ENCODE peak calls at places on chromosome X, in five cellular contexts. One of them, this sample, is unnamed.
A peak's percentile ranks its signal among the peaks of the same experiment; 100 is the strongest.

GRCh38 chrX:140504371-140505324 is at the start of gene SOX3:
- DNase-seq in endodermal cell: peak; percentile 85
- DNase-seq in kidney: peak; percentile 74
- DNase-seq in HFF-Myc: no peak
- DNase-seq in GM23248: no peak
- DNase-seq in this sample: no peak

GRCh38 chrX:39859991-39860861 is 237.5 kb downstream of the BCOR start:
- DNase-seq in kidney: no peak
- DNase-seq in endodermal cell: peak; percentile 93
- DNase-seq in HFF-Myc: peak; percentile 45
- DNase-seq in GM23248: peak; percentile 65
- DNase-seq in this sample: peak; percentile 4

GRCh38 chrX:101091817-101092216 is 6.2 kb upstream of the CENPI start:
- DNase-seq in GM23248: no peak
- DNase-seq in endodermal cell: no peak
- DNase-seq in HFF-Myc: no peak
- DNase-seq in kidney: no peak
- DNase-seq in this sample: no peak

GRCh38 chrX:66110112-66110511 is 53.9 kb upstream of the HEPH start:
- DNase-seq in GM23248: peak; percentile 49
- DNase-seq in HFF-Myc: no peak
- DNase-seq in kidney: no peak
- DNase-seq in endodermal cell: peak; percentile 36
- DNase-seq in this sample: peak; percentile 22

GRCh38 chrX:43349363-43349762 is 306.7 kb upstream of the MAOA start:
- DNase-seq in HFF-Myc: no peak
- DNase-seq in GM23248: peak; percentile 44
- DNase-seq in kidney: no peak
- DNase-seq in endodermal cell: peak; percentile 88
- DNase-seq in this sample: peak; percentile 19

GRCh38 chrX:151019837-151020236 is 36.7 kb downstream of the HMGB3 start:
- DNase-seq in GM23248: peak; percentile 55
- DNase-seq in kidney: no peak
- DNase-seq in HFF-Myc: peak; percentile 16
- DNase-seq in endodermal cell: no peak
- DNase-seq in this sample: peak; percentile 64

GRCh38 chrX:74492720-74493201 is 71.5 kb downstream of the SLC16A2 start:
- DNase-seq in endodermal cell: peak; percentile 85
- DNase-seq in HFF-Myc: no peak
- DNase-seq in GM23248: no peak
- DNase-seq in kidney: no peak
- DNase-seq in this sample: no peak

GRCh38 chrX:9646471-9647038 is 119.1 kb downstream of the GPR143 start:
- DNase-seq in HFF-Myc: no peak
- DNase-seq in endodermal cell: no peak
- DNase-seq in kidney: no peak
- DNase-seq in GM23248: no peak
- DNase-seq in this sample: no peak

GRCh38 chrX:12819231-12819630 is 28.0 kb downstream of the PRPS2 start:
- DNase-seq in GM23248: peak; percentile 0
- DNase-seq in HFF-Myc: no peak
- DNase-seq in kidney: no peak
- DNase-seq in endodermal cell: no peak
- DNase-seq in this sample: no peak

GRCh38 chrX:1599791-1600405 is 8.5 kb downstream of the AKAP17A start:
- DNase-seq in HFF-Myc: no peak
- DNase-seq in GM23248: no peak
- DNase-seq in endodermal cell: peak; percentile 27
- DNase-seq in kidney: peak; percentile 58
- DNase-seq in this sample: no peak

GRCh38 chrX:138914751-138915150 is 203.2 kb upstream of the FGF13 start:
- DNase-seq in endodermal cell: no peak
- DNase-seq in kidney: no peak
- DNase-seq in GM23248: peak; percentile 15
- DNase-seq in HFF-Myc: no peak
- DNase-seq in this sample: no peak

GRCh38 chrX:88146577-88146976 is 600.4 kb upstream of the CPXCR1 start:
- DNase-seq in GM23248: no peak
- DNase-seq in endodermal cell: no peak
- DNase-seq in kidney: no peak
- DNase-seq in HFF-Myc: no peak
- DNase-seq in this sample: no peak

GRCh38 chrX:149374751-149375150 is 130.4 kb downstream of the IDS start:
- DNase-seq in endodermal cell: no peak
- DNase-seq in GM23248: no peak
- DNase-seq in HFF-Myc: peak; percentile 37
- DNase-seq in kidney: no peak
- DNase-seq in this sample: no peak

GRCh38 chrX:70231666-70232065 is 2.8 kb upstream of the AWAT1 start:
- DNase-seq in endodermal cell: no peak
- DNase-seq in GM23248: no peak
- DNase-seq in kidney: no peak
- DNase-seq in HFF-Myc: no peak
- DNase-seq in this sample: no peak

GRCh38 chrX:51461053-51462050 is 35.0 kb downstream of the NUDT11 start:
- DNase-seq in GM23248: peak; percentile 22
- DNase-seq in kidney: no peak
- DNase-seq in HFF-Myc: no peak
- DNase-seq in endodermal cell: no peak
- DNase-seq in this sample: peak; percentile 65

GRCh38 chrX:150363561-150364346 is 637 bp downstream of the MAMLD1 start:
- DNase-seq in GM23248: peak; percentile 76
- DNase-seq in endodermal cell: peak; percentile 67
- DNase-seq in HFF-Myc: no peak
- DNase-seq in kidney: peak; percentile 82
- DNase-seq in this sample: peak; percentile 66

GRCh38 chrX:57669961-57670360 is 10.1 kb downstream of the NLRP2B start:
- DNase-seq in GM23248: no peak
- DNase-seq in HFF-Myc: no peak
- DNase-seq in kidney: no peak
- DNase-seq in endodermal cell: no peak
- DNase-seq in this sample: no peak

GRCh38 chrX:22165732-22166457 is 106.8 kb upstream of the CBLL2 start:
- DNase-seq in GM23248: peak; percentile 28
- DNase-seq in HFF-Myc: no peak
- DNase-seq in endodermal cell: no peak
- DNase-seq in kidney: no peak
- DNase-seq in this sample: peak; percentile 51

GRCh38 chrX:46325312-46325877 is 219.8 kb downstream of the ZNF674 start:
- DNase-seq in GM23248: peak; percentile 77
- DNase-seq in kidney: peak; percentile 75
- DNase-seq in HFF-Myc: no peak
- DNase-seq in endodermal cell: peak; percentile 79
- DNase-seq in this sample: peak; percentile 79

GRCh38 chrX:54076903-54077302 is 32.6 kb upstream of the PHF8 start:
- DNase-seq in endodermal cell: no peak
- DNase-seq in GM23248: peak; percentile 62
- DNase-seq in kidney: no peak
- DNase-seq in HFF-Myc: no peak
- DNase-seq in this sample: peak; percentile 65

GRCh38 chrX:108601276-108601675 is 135.1 kb downstream of the IRS4 start:
- DNase-seq in GM23248: no peak
- DNase-seq in HFF-Myc: no peak
- DNase-seq in kidney: no peak
- DNase-seq in endodermal cell: peak; percentile 59
- DNase-seq in this sample: no peak

GRCh38 chrX:791479-792034 is 161.0 kb downstream of the SHOX start:
- DNase-seq in GM23248: no peak
- DNase-seq in HFF-Myc: no peak
- DNase-seq in endodermal cell: peak; percentile 85
- DNase-seq in kidney: no peak
- DNase-seq in this sample: no peak

GRCh38 chrX:71543316-71543715 is 10.4 kb downstream of the OGT start:
- DNase-seq in GM23248: peak; percentile 90
- DNase-seq in HFF-Myc: no peak
- DNase-seq in endodermal cell: no peak
- DNase-seq in kidney: no peak
- DNase-seq in this sample: peak; percentile 60

GRCh38 chrX:96563663-96564062 is 121.0 kb upstream of the DIAPH2 start:
- DNase-seq in endodermal cell: no peak
- DNase-seq in kidney: no peak
- DNase-seq in GM23248: peak; percentile 70
- DNase-seq in HFF-Myc: no peak
- DNase-seq in this sample: peak; percentile 89

GRCh38 chrX:13377537-13377936 is 57.7 kb upstream of the ATXN3L start:
- DNase-seq in kidney: no peak
- DNase-seq in GM23248: peak; percentile 69
- DNase-seq in endodermal cell: no peak
- DNase-seq in HFF-Myc: peak; percentile 95
- DNase-seq in this sample: peak; percentile 63

GRCh38 chrX:71292669-71293379 is 8.7 kb upstream of the ITGB1BP2 start:
- DNase-seq in endodermal cell: no peak
- DNase-seq in kidney: no peak
- DNase-seq in GM23248: peak; percentile 57
- DNase-seq in HFF-Myc: no peak
- DNase-seq in this sample: peak; percentile 72

GRCh38 chrX:68995780-68996551 is 167.1 kb downstream of the EFNB1 start:
- DNase-seq in HFF-Myc: no peak
- DNase-seq in kidney: peak; percentile 90
- DNase-seq in endodermal cell: peak; percentile 33
- DNase-seq in GM23248: no peak
- DNase-seq in this sample: no peak

GRCh38 chrX:72255445-72255844 is 16.6 kb upstream of the ERCC6L start:
- DNase-seq in GM23248: no peak
- DNase-seq in endodermal cell: peak; percentile 66
- DNase-seq in HFF-Myc: no peak
- DNase-seq in kidney: no peak
- DNase-seq in this sample: no peak

GRCh38 chrX:134654398-134655012 is 3.8 kb downstream of the PLAC1 start:
- DNase-seq in kidney: no peak
- DNase-seq in endodermal cell: no peak
- DNase-seq in GM23248: no peak
- DNase-seq in HFF-Myc: no peak
- DNase-seq in this sample: no peak

GRCh38 chrX:155871934-155872333 is 9.2 kb upstream of the VAMP7 start:
- DNase-seq in GM23248: no peak
- DNase-seq in HFF-Myc: no peak
- DNase-seq in kidney: no peak
- DNase-seq in endodermal cell: no peak
- DNase-seq in this sample: no peak

GRCh38 chrX:72094894-72095293 is 36.8 kb downstream of the RTL5 start:
- DNase-seq in endodermal cell: peak; percentile 69
- DNase-seq in kidney: no peak
- DNase-seq in HFF-Myc: no peak
- DNase-seq in GM23248: no peak
- DNase-seq in this sample: no peak

GRCh38 chrX:1418901-1419544 is 27.1 kb upstream of the SLC25A6 start:
- DNase-seq in kidney: peak; percentile 72
- DNase-seq in endodermal cell: no peak
- DNase-seq in GM23248: no peak
- DNase-seq in HFF-Myc: no peak
- DNase-seq in this sample: no peak

GRCh38 chrX:16316336-16316735 is 149.1 kb downstream of the MAGEB17 start:
- DNase-seq in GM23248: no peak
- DNase-seq in endodermal cell: no peak
- DNase-seq in kidney: no peak
- DNase-seq in HFF-Myc: no peak
- DNase-seq in this sample: no peak

GRCh38 chrX:22594771-22595170 is 322.1 kb downstream of the CBLL2 start:
- DNase-seq in GM23248: no peak
- DNase-seq in endodermal cell: no peak
- DNase-seq in kidney: no peak
- DNase-seq in HFF-Myc: no peak
- DNase-seq in this sample: no peak

GRCh38 chrX:136725446-136726104 is 55.2 kb downstream of the ARHGEF6 start:
- DNase-seq in kidney: no peak
- DNase-seq in endodermal cell: no peak
- DNase-seq in GM23248: peak; percentile 80
- DNase-seq in HFF-Myc: no peak
- DNase-seq in this sample: peak; percentile 86

GRCh38 chrX:23901805-23902204 is 5.9 kb downstream of the APOO start:
- DNase-seq in kidney: no peak
- DNase-seq in HFF-Myc: no peak
- DNase-seq in endodermal cell: peak; percentile 73
- DNase-seq in GM23248: peak; percentile 84
- DNase-seq in this sample: peak; percentile 82

GRCh38 chrX:140432328-140433025 is 72.4 kb downstream of the SOX3 start:
- DNase-seq in HFF-Myc: no peak
- DNase-seq in GM23248: peak; percentile 1
- DNase-seq in endodermal cell: no peak
- DNase-seq in kidney: no peak
- DNase-seq in this sample: no peak

GRCh38 chrX:29257516-29257915 is 670.3 kb downstream of the IL1RAPL1 start:
- DNase-seq in kidney: no peak
- DNase-seq in endodermal cell: no peak
- DNase-seq in GM23248: no peak
- DNase-seq in HFF-Myc: no peak
- DNase-seq in this sample: peak; percentile 21

GRCh38 chrX:2908125-2908685 is 20.9 kb downstream of the ARSD start:
- DNase-seq in GM23248: no peak
- DNase-seq in endodermal cell: no peak
- DNase-seq in HFF-Myc: no peak
- DNase-seq in kidney: no peak
- DNase-seq in this sample: no peak
- H3K4me3 ChIP-seq in GM23248: no peak overlapping the region
- H3K4me3 ChIP-seq in endodermal cell: no peak overlapping the region
- H3K4me3 ChIP-seq in HFF-Myc: no peak overlapping the region
- H3K4me3 ChIP-seq in kidney: no peak overlapping the region
- H3K4me3 ChIP-seq in this sample: no peak overlapping the region

DNA sequence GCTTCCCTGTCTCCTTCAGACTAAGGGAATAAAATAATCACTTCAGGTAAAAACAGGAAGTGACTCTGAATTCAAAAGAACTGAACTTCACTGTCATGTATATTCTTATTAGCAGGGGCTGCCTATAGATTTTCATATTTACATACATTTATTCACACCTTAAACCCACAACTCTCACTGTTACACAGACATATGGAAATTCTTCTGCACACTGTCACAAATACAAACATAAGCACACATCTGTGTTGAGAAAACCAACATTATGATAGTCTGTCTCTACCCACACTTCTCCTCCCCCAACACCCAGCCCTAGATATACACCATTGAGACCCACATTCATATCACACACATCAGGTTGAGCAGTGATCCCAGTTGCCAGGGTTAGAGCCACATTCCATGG is 5.7 kb upstream of the FGF16 start:
- DNase-seq in HFF-Myc: no peak
- DNase-seq in endodermal cell: no peak
- DNase-seq in kidney: no peak
- DNase-seq in GM23248: no peak
- DNase-seq in this sample: no peak
- H3K4me3 ChIP-seq in HFF-Myc: no peak overlapping the region
- H3K4me3 ChIP-seq in endodermal cell: no peak overlapping the region
- H3K4me3 ChIP-seq in kidney: no peak overlapping the region
- H3K4me3 ChIP-seq in GM23248: no peak overlapping the region
- H3K4me3 ChIP-seq in this sample: no peak overlapping the region

GRCh38 chrX:48736878-48737212 is 24.7 kb upstream of the GLOD5 start:
- DNase-seq in endodermal cell: no peak
- DNase-seq in HFF-Myc: no peak
- DNase-seq in kidney: no peak
- DNase-seq in GM23248: no peak
- DNase-seq in this sample: no peak
- H3K4me3 ChIP-seq in endodermal cell: peak overlapping the region; percentile 78
- H3K4me3 ChIP-seq in HFF-Myc: peak overlapping the region; percentile 54
- H3K4me3 ChIP-seq in kidney: peak overlapping the region; percentile 85
- H3K4me3 ChIP-seq in GM23248: peak overlapping the region; percentile 65
- H3K4me3 ChIP-seq in this sample: peak overlapping the region; percentile 83

GRCh38 chrX:153885968-153886903 is at the start of gene L1CAM:
- DNase-seq in GM23248: peak; percentile 21
- DNase-seq in kidney: peak; percentile 68
- DNase-seq in HFF-Myc: no peak
- DNase-seq in endodermal cell: peak; percentile 80
- DNase-seq in this sample: no peak
- H3K4me3 ChIP-seq in GM23248: no peak within 1 kb of the TSS
- H3K4me3 ChIP-seq in kidney: no peak within 1 kb of the TSS
- H3K4me3 ChIP-seq in HFF-Myc: no peak within 1 kb of the TSS
- H3K4me3 ChIP-seq in endodermal cell: no peak within 1 kb of the TSS
- H3K4me3 ChIP-seq in this sample: no peak within 1 kb of the TSS

GRCh38 chrX:129981207-129981553 is 1.3 kb upstream of the BCORL1 start:
- DNase-seq in endodermal cell: no peak
- DNase-seq in HFF-Myc: no peak
- DNase-seq in kidney: no peak
- DNase-seq in GM23248: no peak
- DNase-seq in this sample: no peak
- H3K4me3 ChIP-seq in endodermal cell: peak overlapping the region; percentile 75
- H3K4me3 ChIP-seq in HFF-Myc: no peak overlapping the region
- H3K4me3 ChIP-seq in kidney: peak overlapping the region; percentile 63
- H3K4me3 ChIP-seq in GM23248: peak overlapping the region; percentile 68
- H3K4me3 ChIP-seq in this sample: peak overlapping the region; percentile 75

This sample was measured in adipocyte.